ENCODE peak calls at places on chromosomes 13 and 19, in four cellular contexts. U is HuH-7, G is HCEC 1CT, W is SW480. P is an unnamed sample.
A peak's percentile ranks its signal among the peaks of the same experiment; 100 is the strongest.

GRCh38 chr19:55432355-55432959 is 10.6 kb downstream of the SHISA7 start:
- DNase-seq in U (no peak), W (peak; percentile 54), G (no peak), P (no peak)

GRCh38 chr19:4284176-4284958 is 5.3 kb downstream of the SHD start:
- DNase-seq in W (peak; percentile 83), U (peak; percentile 99), G (no peak), P (no peak)

GRCh38 chr13:50352720-50353491 is 337.7 kb downstream of the KCNRG start:
- DNase-seq in U (no peak), W (no peak), G (no peak), P (no peak)

GRCh38 chr19:56597696-56598095 is 2.6 kb downstream of the ZNF71 start:
- DNase-seq in W (no peak), U (no peak), G (no peak), P (no peak)

GRCh38 chr19:5977222-5977784 is 637 bp downstream of the RANBP3 start:
- DNase-seq in W (no peak), G (no peak), U (no peak), P (no peak)

GRCh38 chr13:97914537-97914936 is 38.9 kb upstream of the IPO5 start:
- DNase-seq in W (no peak), U (no peak), G (no peak), P (no peak)

GRCh38 chr13:40974460-40975407 is 44.4 kb downstream of the ELF1 start:
- DNase-seq in G (peak; percentile 56), W (peak; percentile 36), U (peak; percentile 20), P (no peak)

GRCh38 chr13:21047591-21048282 is 13.6 kb downstream of the LATS2 start:
- DNase-seq in U (no peak), W (no peak), G (no peak), P (no peak)

GRCh38 chr13:44147222-44147621 is 226.4 kb upstream of the SERP2 start:
- DNase-seq in G (no peak), U (no peak), W (peak; percentile 16), P (no peak)

GRCh38 chr13:73335938-73336337 is 277.1 kb downstream of the KLF5 start:
- DNase-seq in U (no peak), G (no peak), W (no peak), P (no peak)

GRCh38 chr19:4342421-4343055 is 824 bp upstream of the MPND start:
- DNase-seq in U (peak; percentile 89), W (peak; percentile 100), G (peak; percentile 100), P (peak; percentile 94)

GRCh38 chr13:71759506-71760225 is 107.3 kb downstream of the DACH1 start:
- DNase-seq in U (no peak), G (no peak), W (no peak), P (no peak)

GRCh38 chr19:1000095-1000494 is at the start of gene GRIN3B:
- DNase-seq in W (peak; percentile 61), G (peak; percentile 46), U (peak; percentile 96), P (peak; percentile 83)

GRCh38 chr13:101210774-101211173 is 205.5 kb downstream of the NALCN start:
- DNase-seq in U (no peak), W (no peak), G (no peak), P (no peak)

GRCh38 chr13:100667894-100668293 is 6.7 kb downstream of the TMTC4 start:
- DNase-seq in G (no peak), U (no peak), W (no peak), P (no peak)

GRCh38 chr13:100789481-100789880 is 114.9 kb upstream of the TMTC4 start:
- DNase-seq in U (no peak), W (no peak), G (no peak), P (no peak)

GRCh38 chr13:52785721-52786120 is 46.1 kb upstream of the CNMD start:
- DNase-seq in G (no peak), W (no peak), U (no peak), P (no peak)

GRCh38 chr19:46107371-46107770 is 17.1 kb downstream of the IGFL3 start:
- DNase-seq in G (no peak), W (peak; percentile 20), U (no peak), P (no peak)